ENCODE peak calls at places on chromosomes 6 and 20, in nine cellular contexts. G is GM03348; T is choroid plexus epithelial cell; C is aorta; U is neural crest cell; Q is MCF 10A; Z is stimulated activated CD4-positive, alpha-beta T cell treated with anti-CD3 and anti-CD28 coated beads, Interleukin-1b, Interleukin-23, amount 100 ng/mL, for 24 hours; J is iris pigment epithelial cell; I is OCI-LY7. D is an unnamed sample.

GRCh38 chr6:29964553-29964903 is 22.2 kb downstream of the HLA-A start:
- DNase-seq in G (no peak), T (no peak), C (no peak), U (no peak), Q (no peak), Z (no peak), J (no peak), I (no peak), D (no peak)

GRCh38 chr6:167415441-167415961 is 90.6 kb downstream of the TTLL2 start:
- DNase-seq in G (no peak), T (no peak), C (no peak), U (no peak), Q (no peak), Z (no peak), J (no peak), I (no peak), D (no peak)

GRCh38 chr6:131459005-131459404 is 114.0 kb upstream of the ARG1 start:
- DNase-seq in G (no peak), T (no peak), C (no peak), U (no peak), Q (no peak), Z (no peak), J (no peak), I (no peak), D (no peak)

GRCh38 chr6:158475344-158476302 is 84.3 kb upstream of the TMEM181 start:
- DNase-seq in G (peak; percentile 59), T (peak; percentile 87), C (no peak), U (no peak), Q (peak; percentile 67), Z (no peak), J (peak; percentile 78), I (no peak), D (peak; percentile 66)

GRCh38 chr6:80094017-80094416 is 12.5 kb upstream of the BCKDHB start:
- DNase-seq in G (peak; percentile 44), T (peak; percentile 52), C (no peak), U (no peak), Q (peak; percentile 36), Z (no peak), J (peak; percentile 22), I (peak; percentile 45), D (peak; percentile 19)

GRCh38 chr6:14117158-14118090 is at the start of gene CD83:
- DNase-seq in G (peak; percentile 96), T (peak; percentile 42), C (peak; percentile 81), U (peak; percentile 28), Q (peak; percentile 60), Z (peak; percentile 47), J (peak; percentile 51), I (peak; percentile 89), D (peak; percentile 37)

GRCh38 chr6:35469711-35470662 is 1.8 kb downstream of the RPL10A start:
- DNase-seq in G (no peak), T (no peak), C (no peak), U (no peak), Q (peak; percentile 73), Z (no peak), J (no peak), I (no peak), D (no peak)

GRCh38 chr20:1241456-1241855 is 15.6 kb downstream of the RAD21L1 start:
- DNase-seq in G (no peak), T (no peak), C (no peak), U (no peak), Q (no peak), Z (no peak), J (no peak), I (no peak), D (no peak)

GRCh38 chr6:31497595-31498476 is at the start of gene MICB:
- DNase-seq in G (peak; percentile 82), T (peak; percentile 87), C (peak; percentile 83), U (no peak), Q (peak; percentile 92), Z (peak; percentile 66), J (peak; percentile 91), I (peak; percentile 86), D (peak; percentile 73)

GRCh38 chr6:15322781-15323536 is 77.1 kb downstream of the JARID2 start:
- DNase-seq in G (peak; percentile 38), T (no peak), C (no peak), U (no peak), Q (peak; percentile 68), Z (no peak), J (peak; percentile 41), I (no peak), D (no peak)

GRCh38 chr20:32481311-32482103 is 103.6 kb downstream of the NOL4L start:
- DNase-seq in G (no peak), T (peak; percentile 42), C (peak; percentile 46), U (no peak), Q (no peak), Z (no peak), J (no peak), I (no peak), D (no peak)

GRCh38 chr20:21288587-21289370 is 14.4 kb upstream of the XRN2 start:
- DNase-seq in G (no peak), T (no peak), C (no peak), U (no peak), Q (no peak), Z (no peak), J (no peak), I (no peak), D (no peak)

GRCh38 chr20:62570897-62571666 is 71.2 kb upstream of the SLCO4A1 start:
- DNase-seq in G (no peak), T (no peak), C (no peak), U (no peak), Q (no peak), Z (no peak), J (no peak), I (no peak), D (no peak)

GRCh38 chr6:169536446-169537170 is 165.2 kb downstream of the WDR27 start:
- DNase-seq in G (peak; percentile 51), T (peak; percentile 89), C (no peak), U (no peak), Q (no peak), Z (no peak), J (peak; percentile 94), I (no peak), D (peak; percentile 95)

D was measured in amniotic epithelial cell.